ENCODE peak calls at places on chromosomes 11 and 22, in four cellular contexts. One of them, this sample, is unnamed.

GRCh38 chr11:69342588-69343330 is 48.8 kb downstream of the MYEOV start:
- DNase-seq in right cardiac atrium: no peak
- DNase-seq in endothelial cell of umbilical vein: no peak
- DNase-seq in pancreas: no peak
- DNase-seq in this sample: no peak

GRCh38 chr11:63997104-63997700 is 11.0 kb downstream of the OTUB1 start:
- DNase-seq in endothelial cell of umbilical vein: no peak
- DNase-seq in right cardiac atrium: no peak
- DNase-seq in pancreas: no peak
- DNase-seq in this sample: no peak

GRCh38 chr11:111308140-111308539 is 9.8 kb downstream of the POU2AF3 start:
- DNase-seq in right cardiac atrium: peak; percentile 42
- DNase-seq in pancreas: peak; percentile 90
- DNase-seq in endothelial cell of umbilical vein: no peak
- DNase-seq in this sample: no peak

GRCh38 chr11:79331251-79331901 is 109.5 kb downstream of the TENM4 start:
- DNase-seq in right cardiac atrium: no peak
- DNase-seq in endothelial cell of umbilical vein: no peak
- DNase-seq in pancreas: no peak
- DNase-seq in this sample: no peak

GRCh38 chr11:17230867-17231851 is 23.4 kb upstream of the PIK3C2A start:
- DNase-seq in endothelial cell of umbilical vein: no peak
- DNase-seq in right cardiac atrium: no peak
- DNase-seq in pancreas: no peak
- DNase-seq in this sample: no peak

GRCh38 chr11:124829986-124830385 is 29.8 kb upstream of the MSANTD2 start:
- DNase-seq in right cardiac atrium: no peak
- DNase-seq in pancreas: no peak
- DNase-seq in endothelial cell of umbilical vein: no peak
- DNase-seq in this sample: no peak

GRCh38 chr11:789951-790350 is at the start of gene CEND1:
- DNase-seq in right cardiac atrium: no peak
- DNase-seq in endothelial cell of umbilical vein: no peak
- DNase-seq in pancreas: peak; percentile 71
- DNase-seq in this sample: no peak

GRCh38 chr11:35747638-35748037 is 85.1 kb downstream of the TRIM44 start:
- DNase-seq in endothelial cell of umbilical vein: no peak
- DNase-seq in pancreas: no peak
- DNase-seq in right cardiac atrium: no peak
- DNase-seq in this sample: no peak

GRCh38 chr11:12802418-12803085 is 128.3 kb downstream of the TEAD1 start:
- DNase-seq in pancreas: peak; percentile 93
- DNase-seq in right cardiac atrium: peak; percentile 68
- DNase-seq in endothelial cell of umbilical vein: peak; percentile 98
- DNase-seq in this sample: peak; percentile 70

GRCh38 chr11:27718853-27719574 is 18.8 kb upstream of the BDNF start:
- DNase-seq in right cardiac atrium: peak; percentile 60
- DNase-seq in pancreas: peak; percentile 78
- DNase-seq in endothelial cell of umbilical vein: peak; percentile 44
- DNase-seq in this sample: no peak

GRCh38 chr11:2100361-2101170 is 38.6 kb downstream of the IGF2 start:
- DNase-seq in right cardiac atrium: peak; percentile 86
- DNase-seq in pancreas: peak; percentile 71
- DNase-seq in endothelial cell of umbilical vein: peak; percentile 79
- DNase-seq in this sample: no peak

GRCh38 chr22:20577549-20577975 is 70.2 kb downstream of the MED15 start:
- DNase-seq in endothelial cell of umbilical vein: no peak
- DNase-seq in pancreas: no peak
- DNase-seq in right cardiac atrium: peak; percentile 33
- DNase-seq in this sample: no peak

GRCh38 chr11:92269021-92269420 is 44.4 kb downstream of the FAT3 start:
- DNase-seq in pancreas: no peak
- DNase-seq in endothelial cell of umbilical vein: peak; percentile 67
- DNase-seq in right cardiac atrium: no peak
- DNase-seq in this sample: no peak

GRCh38 chr11:2526808-2527381 is 82.1 kb downstream of the KCNQ1 start:
- DNase-seq in pancreas: peak; percentile 74
- DNase-seq in endothelial cell of umbilical vein: no peak
- DNase-seq in right cardiac atrium: peak; percentile 82
- DNase-seq in this sample: no peak

GRCh38 chr11:124086447-124086846 is 28.8 kb upstream of the VWA5A start:
- DNase-seq in pancreas: no peak
- DNase-seq in endothelial cell of umbilical vein: no peak
- DNase-seq in right cardiac atrium: no peak
- DNase-seq in this sample: no peak

DNA sequence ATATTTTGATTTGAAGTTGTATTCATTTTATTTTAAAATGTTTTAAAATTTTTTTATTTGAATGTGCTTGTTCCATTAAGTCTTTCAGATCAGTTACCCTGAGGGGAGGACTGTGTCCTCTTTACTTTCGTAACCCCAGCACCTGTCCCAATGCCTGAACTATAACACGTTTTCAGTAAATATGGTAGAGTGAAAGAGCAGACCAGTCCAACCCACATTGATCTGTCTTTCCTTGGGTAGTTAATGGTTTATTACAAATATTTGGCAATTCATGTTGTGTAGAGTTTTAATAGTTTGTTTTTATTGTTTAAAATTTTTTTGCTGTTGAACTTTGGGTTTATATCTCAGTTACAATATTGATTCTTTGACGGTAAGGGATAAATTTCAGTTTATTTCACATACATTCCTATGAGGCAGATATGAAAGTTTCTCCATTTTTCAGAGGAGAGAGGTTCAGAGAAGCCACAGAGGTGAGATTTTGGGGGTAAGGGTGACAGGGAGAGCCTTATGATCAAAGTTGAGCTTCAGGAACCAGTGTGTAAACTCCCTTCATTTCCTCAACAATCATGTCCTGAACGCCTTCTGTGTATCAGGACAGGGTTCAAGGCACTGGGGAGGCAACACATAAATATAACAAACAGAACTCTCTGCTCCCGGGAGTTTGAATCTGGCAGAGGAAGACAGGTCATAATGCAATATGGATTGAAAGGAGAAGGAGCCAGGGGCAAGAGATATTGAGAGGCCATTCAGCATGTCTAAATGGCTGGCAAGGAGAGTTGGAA is 27.8 kb downstream of the AMOTL1 start:
- DNase-seq in endothelial cell of umbilical vein: no peak
- DNase-seq in pancreas: no peak
- DNase-seq in right cardiac atrium: no peak
- DNase-seq in this sample: no peak
- H3K4me1 ChIP-seq in endothelial cell of umbilical vein: peaks cover 44% of the 10 kb centered on the region
- H3K4me1 ChIP-seq in pancreas: peaks cover 49% of the 10 kb centered on the region
- H3K4me1 ChIP-seq in right cardiac atrium: peaks cover 22% of the 10 kb centered on the region
- H3K4me1 ChIP-seq in this sample: peaks cover 88% of the 10 kb centered on the region

DNA sequence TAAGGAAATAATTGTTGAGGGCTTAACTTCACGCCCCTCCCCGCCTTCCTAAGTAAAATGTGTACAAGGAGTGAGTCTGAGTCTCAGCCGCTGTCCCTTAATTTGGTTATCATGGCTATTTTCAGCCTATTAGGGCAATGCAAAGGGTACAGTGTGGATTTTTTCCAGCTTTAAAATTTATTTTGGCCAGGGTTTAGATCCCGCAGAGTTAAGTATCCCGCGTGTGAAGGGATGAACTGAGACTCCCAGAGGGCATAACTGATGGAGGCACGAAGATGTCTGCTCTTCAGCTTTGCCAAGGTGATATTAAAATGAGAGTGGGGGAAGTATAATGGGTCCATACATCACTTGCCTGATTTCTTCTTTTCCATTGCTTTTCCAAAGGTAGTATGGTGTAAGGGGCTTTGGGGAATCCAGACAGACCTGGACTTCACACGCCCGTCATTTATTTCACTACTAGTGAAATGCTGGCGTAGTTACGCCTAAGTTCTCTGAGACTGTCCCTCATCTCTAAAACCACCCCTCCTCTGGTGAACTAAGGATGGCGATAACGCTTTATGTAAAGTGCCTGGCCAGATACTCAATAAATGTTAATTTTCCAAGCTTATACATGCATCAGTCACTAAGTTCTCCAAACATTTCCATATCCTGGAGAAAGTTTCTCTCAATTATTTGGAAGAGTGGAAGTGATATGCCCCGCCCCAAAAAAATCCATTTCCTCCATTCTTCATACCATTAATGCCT is 916 bp upstream of the FBXO3 start:
- DNase-seq in endothelial cell of umbilical vein: no peak
- DNase-seq in pancreas: no peak
- DNase-seq in right cardiac atrium: no peak
- DNase-seq in this sample: no peak
- H3K4me1 ChIP-seq in endothelial cell of umbilical vein: peaks cover 12% of the 10 kb centered on the region
- H3K4me1 ChIP-seq in pancreas: peaks cover 9% of the 10 kb centered on the region
- H3K4me1 ChIP-seq in right cardiac atrium: peaks cover 9% of the 10 kb centered on the region
- H3K4me1 ChIP-seq in this sample: no peaks in the 10 kb centered on the region

DNA sequence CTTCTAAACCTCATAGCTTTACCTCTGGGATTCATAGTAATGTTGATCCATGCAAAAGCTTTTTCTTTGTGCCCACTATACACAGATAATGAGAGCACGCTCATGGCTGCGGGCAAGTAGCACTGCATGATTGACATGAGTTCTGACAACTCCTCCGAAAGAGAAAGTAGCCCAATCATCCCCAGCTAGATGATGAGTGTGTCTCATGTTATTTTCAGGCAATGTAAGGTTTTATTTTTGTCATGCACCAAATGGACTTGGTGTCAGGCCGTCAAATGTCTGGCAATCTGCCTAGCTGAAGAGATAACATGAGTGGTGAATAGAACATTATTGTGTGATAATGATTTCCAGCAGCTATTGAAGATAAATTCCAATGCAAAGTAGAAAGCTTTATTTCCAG is 662.6 kb downstream of the NTM start:
- DNase-seq in pancreas: no peak
- DNase-seq in right cardiac atrium: no peak
- DNase-seq in endothelial cell of umbilical vein: no peak
- DNase-seq in this sample: no peak
- H3K4me1 ChIP-seq in pancreas: no peaks in the 10 kb centered on the region
- H3K4me1 ChIP-seq in right cardiac atrium: peaks cover 6% of the 10 kb centered on the region
- H3K4me1 ChIP-seq in endothelial cell of umbilical vein: no peaks in the 10 kb centered on the region
- H3K4me1 ChIP-seq in this sample: no peaks in the 10 kb centered on the region

DNA sequence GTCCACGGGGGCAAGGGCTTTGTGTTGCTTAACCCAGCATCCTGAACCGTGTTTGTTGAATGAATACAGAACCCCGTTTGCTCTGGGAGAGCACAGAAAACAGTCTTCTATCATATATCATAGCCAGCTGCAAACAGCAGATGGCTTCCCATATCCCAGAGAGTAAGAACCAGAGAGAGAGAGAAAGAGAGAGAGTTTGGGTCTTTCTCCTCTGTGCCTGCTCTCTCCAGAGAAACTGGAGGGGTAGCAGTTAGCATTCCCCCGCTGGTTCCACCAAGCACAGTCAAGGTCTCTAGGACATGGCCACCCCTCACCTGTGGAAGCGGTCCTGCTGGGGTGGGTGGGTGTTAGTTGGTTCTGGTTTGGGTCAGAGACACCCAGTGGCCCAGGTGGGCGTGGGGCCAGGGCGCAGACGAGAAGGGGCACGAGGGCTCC is 487 bp upstream of the TIMP3 start:
- DNase-seq in right cardiac atrium: no peak
- DNase-seq in endothelial cell of umbilical vein: no peak
- DNase-seq in pancreas: no peak
- DNase-seq in this sample: no peak
- H3K4me1 ChIP-seq in right cardiac atrium: peaks cover 12% of the 10 kb centered on the region
- H3K4me1 ChIP-seq in endothelial cell of umbilical vein: no peaks in the 10 kb centered on the region
- H3K4me1 ChIP-seq in pancreas: peaks cover 4% of the 10 kb centered on the region
- H3K4me1 ChIP-seq in this sample: no peaks in the 10 kb centered on the region

This sample was measured in right atrium auricular region.